ENCODE peak calls at places on chromosomes 5 and 9, in eight cellular contexts. L is EL; H is central memory CD4-positive, alpha-beta T cell; Y is brain microvascular endothelial cell; R is C1 segment of cervical spinal cord; J is NCI-H2081 treated with DMSO at 0.1 percent for 48 hours; V is nucleus accumbens; B is occipital lobe. W is an unnamed sample.

GRCh38 chr9:89690334-89690912 is 85.6 kb downstream of the GADD45G start:
- DNase-seq in L (no peak), H (no peak), Y (no peak), R (no peak), J (no peak), V (no peak), B (no peak), W (no peak)

GRCh38 chr5:119411291-119411934 is 40.9 kb upstream of the HSD17B4 start:
- DNase-seq in L (peak; percentile 29), H (no peak), Y (peak; percentile 52), R (no peak), J (no peak), V (no peak), B (no peak), W (no peak)

GRCh38 chr5:89582768-89583339 is 699.9 kb upstream of the MEF2C start:
- DNase-seq in L (no peak), H (no peak), Y (peak; percentile 7), R (no peak), J (no peak), V (no peak), B (no peak), W (no peak)

GRCh38 chr5:157596449-157596848 is 20.9 kb upstream of the ADAM19 start:
- DNase-seq in L (no peak), H (no peak), Y (no peak), R (no peak), J (no peak), V (no peak), B (no peak), W (peak; percentile 81)

GRCh38 chr9:23551171-23551795 is 274.8 kb downstream of the ELAVL2 start:
- DNase-seq in L (no peak), H (no peak), Y (no peak), R (no peak), J (no peak), V (no peak), B (no peak), W (no peak)

GRCh38 chr9:86600977-86601376 is 246.8 kb upstream of the TUT7 start:
- DNase-seq in L (no peak), H (no peak), Y (no peak), R (no peak), J (no peak), V (no peak), B (no peak), W (no peak)

GRCh38 chr5:14729448-14730385 is 65.2 kb downstream of the OTULIN start:
- DNase-seq in L (no peak), H (no peak), Y (no peak), R (no peak), J (no peak), V (no peak), B (no peak), W (no peak)

GRCh38 chr5:115432691-115433090 is 111.9 kb downstream of the FEM1C start:
- DNase-seq in L (no peak), H (no peak), Y (no peak), R (no peak), J (no peak), V (no peak), B (no peak), W (no peak)

GRCh38 chr9:33164138-33164809 is 2.9 kb downstream of the B4GALT1 start:
- DNase-seq in L (no peak), H (peak; percentile 42), Y (no peak), R (no peak), J (no peak), V (no peak), B (no peak), W (peak; percentile 44)

GRCh38 chr5:73826761-73827450 is 200.9 kb downstream of the ARHGEF28 start:
- DNase-seq in L (peak; percentile 79), H (no peak), Y (peak; percentile 83), R (no peak), J (no peak), V (no peak), B (no peak), W (no peak)

GRCh38 chr9:4508907-4509589 is 18.8 kb downstream of the SLC1A1 start:
- DNase-seq in L (peak; percentile 87), H (no peak), Y (peak; percentile 88), R (no peak), J (no peak), V (no peak), B (no peak), W (no peak)

GRCh38 chr5:94849821-94850736 is 231.6 kb downstream of the SLF1 start:
- DNase-seq in L (peak; percentile 38), H (peak; percentile 31), Y (peak; percentile 45), R (no peak), J (no peak), V (no peak), B (peak; percentile 8), W (peak; percentile 29)

GRCh38 chr5:153902026-153902425 is 136.7 kb downstream of the FAM114A2 start:
- DNase-seq in L (no peak), H (no peak), Y (no peak), R (no peak), J (no peak), V (no peak), B (no peak), W (no peak)

GRCh38 chr5:109191153-109191558 is 218.6 kb downstream of the PJA2 start:
- DNase-seq in L (peak; percentile 26), H (no peak), Y (peak; percentile 74), R (no peak), J (no peak), V (no peak), B (no peak), W (no peak)

GRCh38 chr9:33787839-33788238 is 7.5 kb upstream of the PRSS3 start:
- DNase-seq in L (no peak), H (no peak), Y (no peak), R (no peak), J (no peak), V (no peak), B (no peak), W (no peak)

GRCh38 chr9:115350548-115350947 is 232.6 kb upstream of the TNC start:
- DNase-seq in L (peak; percentile 23), H (no peak), Y (no peak), R (no peak), J (no peak), V (no peak), B (no peak), W (no peak)

GRCh38 chr5:146003852-146004251 is 67.5 kb downstream of the SH3RF2 start:
- DNase-seq in L (peak; percentile 26), H (no peak), Y (no peak), R (no peak), J (no peak), V (no peak), B (no peak), W (no peak)

GRCh38 chr9:69307446-69308216 is 17.4 kb upstream of the ENTREP1 start:
- DNase-seq in L (peak; percentile 22), H (no peak), Y (peak; percentile 68), R (no peak), J (no peak), V (no peak), B (no peak), W (no peak)

GRCh38 chr9:107336718-107337360 is 53.8 kb downstream of the RAD23B start:
- DNase-seq in L (peak; percentile 70), H (no peak), Y (no peak), R (peak; percentile 11), J (no peak), V (no peak), B (no peak), W (no peak)

W was measured in DND-41.